ENCODE peak calls at places on chromosomes 6 and 20, in seven cellular contexts. One of them, this sample, is unnamed.

GRCh38 chr6:123808556-123808955 is 4.9 kb downstream of the NKAIN2 start:
- DNase-seq in K562: no peak
- DNase-seq in SK-N-SH: no peak
- DNase-seq in GM12878: no peak
- DNase-seq in H1: no peak
- DNase-seq in HepG2: no peak
- DNase-seq in HCT116: no peak
- DNase-seq in this sample: no peak

GRCh38 chr20:8997720-8998119 is 71.2 kb upstream of the PLCB4 start:
- DNase-seq in HCT116: no peak
- DNase-seq in HepG2: no peak
- DNase-seq in GM12878: no peak
- DNase-seq in H1: no peak
- DNase-seq in K562: peak
- DNase-seq in SK-N-SH: no peak
- DNase-seq in this sample: no peak

GRCh38 chr6:41811095-41811494 is 23.6 kb downstream of the TOMM6 start:
- DNase-seq in HCT116: no peak
- DNase-seq in HepG2: no peak
- DNase-seq in SK-N-SH: no peak
- DNase-seq in K562: no peak
- DNase-seq in GM12878: no peak
- DNase-seq in H1: no peak
- DNase-seq in this sample: no peak

GRCh38 chr6:106360410-106360988 is at the start of gene CRYBG1:
- DNase-seq in K562: peak
- DNase-seq in H1: peak
- DNase-seq in HepG2: peak
- DNase-seq in SK-N-SH: peak
- DNase-seq in GM12878: no peak
- DNase-seq in HCT116: peak
- DNase-seq in this sample: peak

GRCh38 chr20:4864292-4864691 is 137.0 kb downstream of the SLC23A2 start:
- DNase-seq in H1: no peak
- DNase-seq in HepG2: peak
- DNase-seq in SK-N-SH: no peak
- DNase-seq in K562: no peak
- DNase-seq in GM12878: no peak
- DNase-seq in HCT116: no peak
- DNase-seq in this sample: no peak

GRCh38 chr20:40431112-40431511 is 257.9 kb downstream of the MAFB start:
- DNase-seq in HCT116: no peak
- DNase-seq in SK-N-SH: no peak
- DNase-seq in HepG2: no peak
- DNase-seq in H1: no peak
- DNase-seq in GM12878: no peak
- DNase-seq in K562: no peak
- DNase-seq in this sample: no peak

GRCh38 chr6:7640607-7641577 is 50.9 kb downstream of the SNRNP48 start:
- DNase-seq in K562: no peak
- DNase-seq in SK-N-SH: no peak
- DNase-seq in GM12878: no peak
- DNase-seq in HCT116: peak
- DNase-seq in HepG2: peak
- DNase-seq in H1: no peak
- DNase-seq in this sample: no peak

GRCh38 chr6:158645064-158646022 is 800 bp upstream of the DYNLT1 start:
- DNase-seq in K562: no peak
- DNase-seq in HepG2: no peak
- DNase-seq in SK-N-SH: no peak
- DNase-seq in GM12878: no peak
- DNase-seq in H1: no peak
- DNase-seq in HCT116: no peak
- DNase-seq in this sample: no peak

GRCh38 chr6:43310137-43310536 is 1.5 kb upstream of the CRIP3 start:
- DNase-seq in K562: no peak
- DNase-seq in HCT116: no peak
- DNase-seq in GM12878: no peak
- DNase-seq in HepG2: no peak
- DNase-seq in H1: no peak
- DNase-seq in SK-N-SH: no peak
- DNase-seq in this sample: no peak

GRCh38 chr6:137700751-137701477 is 166.1 kb upstream of the TNFAIP3 start:
- DNase-seq in SK-N-SH: no peak
- DNase-seq in K562: no peak
- DNase-seq in HepG2: peak
- DNase-seq in H1: no peak
- DNase-seq in HCT116: no peak
- DNase-seq in GM12878: no peak
- DNase-seq in this sample: no peak

GRCh38 chr20:21862224-21862927 is 156.9 kb downstream of the PAX1 start:
- DNase-seq in HCT116: no peak
- DNase-seq in H1: no peak
- DNase-seq in HepG2: no peak
- DNase-seq in GM12878: no peak
- DNase-seq in SK-N-SH: no peak
- DNase-seq in K562: no peak
- DNase-seq in this sample: no peak

GRCh38 chr6:35611235-35611634 is 77.5 kb downstream of the FKBP5 start:
- DNase-seq in SK-N-SH: no peak
- DNase-seq in K562: no peak
- DNase-seq in HepG2: no peak
- DNase-seq in GM12878: no peak
- DNase-seq in H1: no peak
- DNase-seq in HCT116: no peak
- DNase-seq in this sample: no peak

GRCh38 chr6:14472964-14473363 is 355.4 kb downstream of the CD83 start:
- DNase-seq in GM12878: no peak
- DNase-seq in HCT116: no peak
- DNase-seq in HepG2: no peak
- DNase-seq in K562: no peak
- DNase-seq in SK-N-SH: no peak
- DNase-seq in H1: no peak
- DNase-seq in this sample: no peak

GRCh38 chr6:140105857-140106256 is 731.4 kb upstream of the CITED2 start:
- DNase-seq in HepG2: peak
- DNase-seq in GM12878: no peak
- DNase-seq in SK-N-SH: peak
- DNase-seq in HCT116: peak
- DNase-seq in H1: peak
- DNase-seq in K562: peak
- DNase-seq in this sample: no peak

GRCh38 chr20:32249030-32249738 is 28.3 kb upstream of the KIF3B start:
- DNase-seq in GM12878: no peak
- DNase-seq in SK-N-SH: no peak
- DNase-seq in HCT116: no peak
- DNase-seq in H1: no peak
- DNase-seq in HepG2: no peak
- DNase-seq in K562: no peak
- DNase-seq in this sample: no peak

GRCh38 chr6:17877890-17878440 is 109.5 kb downstream of the KIF13A start:
- DNase-seq in GM12878: no peak
- DNase-seq in H1: no peak
- DNase-seq in HCT116: no peak
- DNase-seq in HepG2: no peak
- DNase-seq in K562: no peak
- DNase-seq in SK-N-SH: no peak
- DNase-seq in this sample: no peak

GRCh38 chr6:129648819-129649491 is 61.0 kb downstream of the ARHGAP18 start:
- DNase-seq in SK-N-SH: no peak
- DNase-seq in HepG2: no peak
- DNase-seq in GM12878: no peak
- DNase-seq in HCT116: peak
- DNase-seq in K562: no peak
- DNase-seq in H1: no peak
- DNase-seq in this sample: no peak

GRCh38 chr20:12847862-12848261 is 160.9 kb upstream of the SPTLC3 start:
- DNase-seq in H1: no peak
- DNase-seq in HepG2: peak
- DNase-seq in HCT116: no peak
- DNase-seq in SK-N-SH: no peak
- DNase-seq in GM12878: no peak
- DNase-seq in K562: no peak
- DNase-seq in this sample: peak

GRCh38 chr6:39091163-39091562 is 23.8 kb downstream of the SAYSD1 start:
- DNase-seq in HepG2: no peak
- DNase-seq in HCT116: no peak
- DNase-seq in SK-N-SH: no peak
- DNase-seq in GM12878: no peak
- DNase-seq in K562: no peak
- DNase-seq in H1: no peak
- DNase-seq in this sample: no peak

GRCh38 chr6:75602164-75602896 is 650 bp downstream of the SENP6 start:
- DNase-seq in HCT116: peak
- DNase-seq in K562: peak
- DNase-seq in H1: no peak
- DNase-seq in GM12878: no peak
- DNase-seq in SK-N-SH: peak
- DNase-seq in HepG2: no peak
- DNase-seq in this sample: peak

GRCh38 chr20:19025430-19026120 is 186.9 kb upstream of the SLC24A3 start:
- DNase-seq in H1: no peak
- DNase-seq in GM12878: no peak
- DNase-seq in HCT116: no peak
- DNase-seq in HepG2: no peak
- DNase-seq in K562: no peak
- DNase-seq in SK-N-SH: no peak
- DNase-seq in this sample: no peak

DNA sequence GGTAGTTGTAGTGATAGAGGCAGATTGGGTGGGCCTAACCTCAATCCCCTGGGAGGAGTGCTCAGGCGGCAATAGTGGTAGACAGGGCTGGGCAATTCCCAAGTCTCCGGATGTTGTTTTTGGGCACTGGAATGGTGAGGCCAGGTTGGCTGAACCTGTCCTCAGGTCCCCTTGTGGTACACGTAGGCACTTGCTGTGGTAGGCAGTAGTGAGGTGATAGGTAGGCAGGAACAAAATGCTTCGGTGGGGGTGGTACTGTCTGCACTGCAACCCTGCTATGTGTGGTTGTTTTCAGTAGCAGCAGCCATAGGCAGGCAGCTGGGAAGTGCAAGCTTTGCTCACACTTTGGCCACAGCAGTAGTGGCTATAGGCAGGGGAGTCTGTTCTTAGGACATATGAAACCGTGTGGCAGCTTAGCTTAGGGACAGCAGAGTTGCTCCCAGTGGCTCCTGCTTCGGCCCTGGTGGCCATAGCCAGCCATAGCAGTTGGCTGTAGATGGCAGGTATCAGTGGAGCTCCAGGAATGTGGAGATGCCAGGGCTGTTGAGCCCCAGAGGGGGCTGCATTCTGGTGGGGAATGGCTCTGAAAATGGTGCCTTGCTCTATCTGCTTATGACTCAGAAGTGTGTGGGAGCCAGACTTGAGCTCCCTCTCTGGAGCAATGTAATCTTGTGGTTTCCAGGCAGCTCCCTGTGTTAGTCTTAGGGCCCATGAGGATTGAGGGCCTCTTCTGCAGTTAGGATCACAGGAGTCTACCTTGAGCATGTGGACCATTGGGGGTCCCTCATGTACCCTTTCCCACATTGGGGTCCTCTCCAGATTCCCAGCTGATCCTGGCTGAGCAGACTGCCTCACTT is 241.8 kb upstream of the BMP2 start:
- DNase-seq in SK-N-SH: no peak
- DNase-seq in K562: no peak
- DNase-seq in HCT116: no peak
- DNase-seq in HepG2: no peak
- DNase-seq in GM12878: no peak
- DNase-seq in H1: peak
- DNase-seq in this sample: no peak
- TF ChIP-seq JUND in SK-N-SH: no peak
- TF ChIP-seq JUND in K562: no peak
- TF ChIP-seq JUND in HCT116: no peak
- TF ChIP-seq JUND in HepG2: no peak
- TF ChIP-seq JUND in GM12878: no peak
- TF ChIP-seq JUND in H1: no peak
- TF ChIP-seq JUND in this sample: no peak

GRCh38 chr6:121436172-121436965 is 923 bp downstream of the GJA1 start:
- DNase-seq in K562: no peak
- DNase-seq in GM12878: no peak
- DNase-seq in SK-N-SH: no peak
- DNase-seq in H1: no peak
- DNase-seq in HepG2: no peak
- DNase-seq in HCT116: no peak
- DNase-seq in this sample: no peak
- TF ChIP-seq JUND in K562: no peak
- TF ChIP-seq JUND in GM12878: no peak
- TF ChIP-seq JUND in SK-N-SH: no peak
- TF ChIP-seq JUND in H1: no peak
- TF ChIP-seq JUND in HepG2: no peak
- TF ChIP-seq JUND in HCT116: no peak
- TF ChIP-seq JUND in this sample: no peak

GRCh38 chr6:54431466-54431865 is 123.2 kb downstream of the TINAG start:
- DNase-seq in K562: no peak
- DNase-seq in GM12878: no peak
- DNase-seq in HepG2: no peak
- DNase-seq in HCT116: no peak
- DNase-seq in SK-N-SH: no peak
- DNase-seq in H1: no peak
- DNase-seq in this sample: no peak

GRCh38 chr6:54427396-54427910 is 119.2 kb downstream of the TINAG start:
- DNase-seq in GM12878: no peak
- DNase-seq in SK-N-SH: no peak
- DNase-seq in HCT116: no peak
- DNase-seq in HepG2: no peak
- DNase-seq in H1: no peak
- DNase-seq in K562: no peak
- DNase-seq in this sample: no peak

GRCh38 chr6:54426995-54427394 is 118.8 kb downstream of the TINAG start:
- DNase-seq in K562: no peak
- DNase-seq in GM12878: no peak
- DNase-seq in H1: no peak
- DNase-seq in HCT116: no peak
- DNase-seq in SK-N-SH: no peak
- DNase-seq in HepG2: no peak
- DNase-seq in this sample: no peak

DNA sequence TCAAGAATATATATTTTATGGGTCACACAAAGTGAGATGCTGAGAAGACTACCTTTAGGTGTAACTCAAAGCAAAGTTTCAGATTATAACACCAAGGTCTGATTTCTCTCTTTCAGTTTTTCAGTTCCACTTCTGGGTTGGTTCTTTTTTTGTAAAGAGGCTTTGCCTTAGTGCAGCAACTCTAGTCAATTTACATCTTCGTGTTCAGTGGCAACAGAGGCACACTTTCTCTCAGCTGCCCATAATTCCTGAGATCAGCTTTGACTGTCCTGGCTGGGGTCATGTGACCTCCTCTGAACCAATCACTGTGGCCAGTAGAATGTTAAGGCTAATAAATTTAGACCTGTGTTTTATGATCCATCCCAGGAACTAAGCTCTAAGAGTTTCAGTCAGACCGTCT is 120.2 kb downstream of the TINAG start:
- DNase-seq in H1: no peak
- DNase-seq in GM12878: peak
- DNase-seq in HepG2: no peak
- DNase-seq in K562: no peak
- DNase-seq in HCT116: no peak
- DNase-seq in SK-N-SH: no peak
- DNase-seq in this sample: no peak
- TF ChIP-seq JUND in H1: no peak
- TF ChIP-seq JUND in GM12878: no peak
- TF ChIP-seq JUND in HepG2: no peak
- TF ChIP-seq JUND in K562: no peak
- TF ChIP-seq JUND in HCT116: no peak
- TF ChIP-seq JUND in SK-N-SH: no peak
- TF ChIP-seq JUND in this sample: no peak

GRCh38 chr6:44918893-44919292 is 409.2 kb upstream of the RUNX2 start:
- DNase-seq in H1: no peak
- DNase-seq in HepG2: no peak
- DNase-seq in HCT116: no peak
- DNase-seq in SK-N-SH: no peak
- DNase-seq in GM12878: no peak
- DNase-seq in K562: no peak
- DNase-seq in this sample: no peak
- TF ChIP-seq JUND in H1: no peak
- TF ChIP-seq JUND in HepG2: no peak
- TF ChIP-seq JUND in HCT116: no peak
- TF ChIP-seq JUND in SK-N-SH: no peak
- TF ChIP-seq JUND in GM12878: no peak
- TF ChIP-seq JUND in K562: no peak
- TF ChIP-seq JUND in this sample: no peak

This sample was measured in T47D.